ENCODE peak calls at places on chromosomes 4 and X, in four cellular contexts. One of them, this sample, is unnamed. For H3K36me3 and H3K27me3, the result is how much of the 10 kb centered on the place peaks cover.

GRCh38 chr4:101418055-101418454 is 70.7 kb upstream of the PPP3CA start:
- DNase-seq in tibial nerve: no peak
- DNase-seq in psoas muscle: no peak
- DNase-seq in HCT116: no peak
- DNase-seq in this sample: no peak

GRCh38 chr4:145101091-145101490 is 3.0 kb downstream of the ABCE1 start:
- DNase-seq in tibial nerve: no peak
- DNase-seq in psoas muscle: no peak
- DNase-seq in HCT116: no peak
- DNase-seq in this sample: no peak

GRCh38 chr4:87995435-87995834 is 12.0 kb upstream of the PKD2 start:
- DNase-seq in tibial nerve: no peak
- DNase-seq in psoas muscle: no peak
- DNase-seq in HCT116: no peak
- DNase-seq in this sample: no peak

GRCh38 chr4:2761035-2761923 is 5.1 kb upstream of the TNIP2 start:
- DNase-seq in tibial nerve: no peak
- DNase-seq in psoas muscle: peak
- DNase-seq in HCT116: no peak
- DNase-seq in this sample: no peak

GRCh38 chr4:135601351-135601750 is 1399.8 kb upstream of the PABPC4L start:
- DNase-seq in tibial nerve: no peak
- DNase-seq in psoas muscle: no peak
- DNase-seq in HCT116: no peak
- DNase-seq in this sample: no peak

GRCh38 chr4:26860922-26861433 is 337 bp downstream of the STIM2 start:
- DNase-seq in tibial nerve: no peak
- DNase-seq in psoas muscle: peak
- DNase-seq in HCT116: no peak
- DNase-seq in this sample: no peak

GRCh38 chr4:123599920-123600394 is 203.4 kb downstream of the SPRY1 start:
- DNase-seq in tibial nerve: peak
- DNase-seq in psoas muscle: peak
- DNase-seq in HCT116: no peak
- DNase-seq in this sample: no peak

GRCh38 chrX:46268429-46268828 is 276.8 kb downstream of the ZNF674 start:
- DNase-seq in tibial nerve: no peak
- DNase-seq in psoas muscle: no peak
- DNase-seq in HCT116: peak
- DNase-seq in this sample: peak

GRCh38 chr4:88672987-88673386 is 24.6 kb downstream of the NAP1L5 start:
- DNase-seq in tibial nerve: no peak
- DNase-seq in psoas muscle: no peak
- DNase-seq in HCT116: no peak
- DNase-seq in this sample: no peak

GRCh38 chr4:18938343-18939109 is 917.0 kb upstream of the LCORL start:
- DNase-seq in tibial nerve: no peak
- DNase-seq in psoas muscle: no peak
- DNase-seq in HCT116: no peak
- DNase-seq in this sample: peak

GRCh38 chrX:140664939-140665338 is 44.6 kb upstream of the LINC00632 start:
- DNase-seq in tibial nerve: no peak
- DNase-seq in psoas muscle: no peak
- DNase-seq in HCT116: no peak
- DNase-seq in this sample: no peak

GRCh38 chrX:118226060-118226428 is 109.4 kb upstream of the KLHL13 start:
- DNase-seq in tibial nerve: no peak
- DNase-seq in psoas muscle: no peak
- DNase-seq in HCT116: no peak
- DNase-seq in this sample: no peak

GRCh38 chr4:10109995-10110670 is 6.5 kb downstream of the WDR1 start:
- DNase-seq in tibial nerve: no peak
- DNase-seq in psoas muscle: no peak
- DNase-seq in HCT116: no peak
- DNase-seq in this sample: no peak

GRCh38 chr4:10107111-10108091 is 9.2 kb downstream of the WDR1 start:
- DNase-seq in tibial nerve: no peak
- DNase-seq in psoas muscle: no peak
- DNase-seq in HCT116: no peak
- DNase-seq in this sample: no peak

GRCh38 chr4:10111067-10111801 is 5.4 kb downstream of the WDR1 start:
- DNase-seq in tibial nerve: no peak
- DNase-seq in psoas muscle: no peak
- DNase-seq in HCT116: no peak
- DNase-seq in this sample: no peak

GRCh38 chr4:10108391-10108790 is 8.2 kb downstream of the WDR1 start:
- DNase-seq in tibial nerve: no peak
- DNase-seq in psoas muscle: no peak
- DNase-seq in HCT116: no peak
- DNase-seq in this sample: no peak

DNA sequence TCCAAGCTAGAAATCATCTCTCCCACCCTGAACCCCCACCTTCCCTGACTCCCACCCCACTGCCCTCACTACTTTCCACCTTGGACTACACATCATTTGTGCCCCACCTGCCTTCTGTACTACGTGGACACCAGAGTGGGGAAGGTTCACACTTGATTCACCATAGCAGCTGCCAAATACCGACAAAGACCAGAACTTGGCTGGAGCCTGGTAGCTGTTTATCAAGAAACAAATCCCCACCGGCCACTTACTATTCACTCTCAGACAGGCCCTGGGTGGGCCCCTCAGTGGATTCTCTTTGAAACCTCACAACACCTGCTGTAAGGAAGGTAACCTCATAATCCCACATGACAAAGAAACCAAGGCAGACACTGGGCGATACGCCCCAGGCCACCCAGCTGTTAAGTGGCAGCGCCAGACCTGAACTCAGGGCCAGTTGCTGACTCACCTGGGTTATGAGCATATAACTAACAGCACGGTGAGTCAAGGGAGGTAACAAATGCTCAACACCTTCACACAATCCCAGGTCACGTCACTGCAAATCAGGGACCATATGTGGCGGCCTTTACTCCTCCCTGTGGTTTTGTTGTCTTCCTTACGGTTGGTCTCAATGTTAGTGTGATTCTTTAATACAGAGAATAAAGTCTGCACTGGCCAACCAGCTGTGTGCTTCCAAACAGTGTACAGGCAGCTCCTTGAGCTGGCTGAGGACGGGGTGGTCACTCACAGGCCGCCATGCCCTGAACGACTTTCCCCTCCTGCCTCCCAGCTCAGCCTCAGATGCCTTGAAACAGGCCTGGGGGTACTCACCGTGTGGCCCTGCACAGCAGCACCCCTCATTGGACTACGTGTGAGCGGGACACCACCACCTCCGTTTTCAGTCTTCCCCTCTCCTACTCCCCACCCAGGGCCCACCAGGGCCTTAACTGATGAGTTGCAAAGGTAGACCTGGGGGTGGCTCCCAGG is 7.5 kb downstream of the WDR1 start:
- DNase-seq in tibial nerve: no peak
- DNase-seq in psoas muscle: no peak
- DNase-seq in HCT116: no peak
- DNase-seq in this sample: no peak
- H3K36me3 ChIP-seq in tibial nerve: under half
- H3K36me3 ChIP-seq in psoas muscle: under half
- H3K36me3 ChIP-seq in HCT116: under half
- H3K36me3 ChIP-seq in this sample: under half

GRCh38 chr4:153433753-153434105 is 32.4 kb upstream of the TMEM131L start:
- DNase-seq in tibial nerve: no peak
- DNase-seq in psoas muscle: no peak
- DNase-seq in HCT116: no peak
- DNase-seq in this sample: no peak
- H3K4me3 ChIP-seq in tibial nerve: no peak
- H3K4me3 ChIP-seq in psoas muscle: no peak
- H3K4me3 ChIP-seq in HCT116: no peak
- H3K4me3 ChIP-seq in this sample: no peak

GRCh38 chr4:6114181-6114580 is 86.2 kb downstream of the JAKMIP1 start:
- DNase-seq in tibial nerve: no peak
- DNase-seq in psoas muscle: no peak
- DNase-seq in HCT116: no peak
- DNase-seq in this sample: no peak

GRCh38 chr4:6113641-6114040 is 86.7 kb downstream of the JAKMIP1 start:
- DNase-seq in tibial nerve: no peak
- DNase-seq in psoas muscle: no peak
- DNase-seq in HCT116: no peak
- DNase-seq in this sample: no peak

GRCh38 chr4:6114601-6115000 is 85.7 kb downstream of the JAKMIP1 start:
- DNase-seq in tibial nerve: no peak
- DNase-seq in psoas muscle: no peak
- DNase-seq in HCT116: no peak
- DNase-seq in this sample: no peak

GRCh38 chr4:6111354-6111930 is 88.9 kb downstream of the JAKMIP1 start:
- DNase-seq in tibial nerve: no peak
- DNase-seq in psoas muscle: no peak
- DNase-seq in HCT116: no peak
- DNase-seq in this sample: no peak

GRCh38 chr4:6112606-6113290 is 87.6 kb downstream of the JAKMIP1 start:
- DNase-seq in tibial nerve: no peak
- DNase-seq in psoas muscle: no peak
- DNase-seq in HCT116: no peak
- DNase-seq in this sample: no peak
- H3K27me3 ChIP-seq in tibial nerve: under half
- H3K27me3 ChIP-seq in psoas muscle: under half
- H3K27me3 ChIP-seq in HCT116: under half
- H3K27me3 ChIP-seq in this sample: under half

DNA sequence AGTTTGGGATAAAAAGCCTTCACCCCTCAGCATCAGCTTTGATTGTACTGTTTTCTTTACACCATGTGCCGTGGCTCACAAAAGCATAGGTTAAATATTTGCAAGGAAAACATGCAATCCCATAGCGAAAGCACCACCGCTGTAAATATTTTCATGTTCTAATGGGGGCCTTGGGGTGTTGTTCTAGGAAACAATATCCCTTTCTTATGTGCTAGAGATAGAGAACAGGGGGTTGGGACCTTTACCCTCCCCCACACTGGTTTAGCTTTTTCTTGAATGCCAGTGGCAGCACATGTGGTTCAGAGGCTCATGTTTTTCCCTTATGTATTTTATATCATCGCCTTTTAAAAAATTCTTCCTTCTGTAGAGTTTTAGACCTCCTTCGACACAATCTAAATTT is 422.7 kb upstream of the TENM3 start:
- DNase-seq in tibial nerve: no peak
- DNase-seq in psoas muscle: no peak
- DNase-seq in HCT116: no peak
- DNase-seq in this sample: no peak
- H3K36me3 ChIP-seq in tibial nerve: under half
- H3K36me3 ChIP-seq in psoas muscle: under half
- H3K36me3 ChIP-seq in HCT116: under half
- H3K36me3 ChIP-seq in this sample: under half

GRCh38 chr4:168641811-168642140 is 144.9 kb downstream of the PALLD start:
- DNase-seq in tibial nerve: no peak
- DNase-seq in psoas muscle: no peak
- DNase-seq in HCT116: no peak
- DNase-seq in this sample: no peak
- H3K4me3 ChIP-seq in tibial nerve: no peak
- H3K4me3 ChIP-seq in psoas muscle: no peak
- H3K4me3 ChIP-seq in HCT116: peak
- H3K4me3 ChIP-seq in this sample: no peak

DNA sequence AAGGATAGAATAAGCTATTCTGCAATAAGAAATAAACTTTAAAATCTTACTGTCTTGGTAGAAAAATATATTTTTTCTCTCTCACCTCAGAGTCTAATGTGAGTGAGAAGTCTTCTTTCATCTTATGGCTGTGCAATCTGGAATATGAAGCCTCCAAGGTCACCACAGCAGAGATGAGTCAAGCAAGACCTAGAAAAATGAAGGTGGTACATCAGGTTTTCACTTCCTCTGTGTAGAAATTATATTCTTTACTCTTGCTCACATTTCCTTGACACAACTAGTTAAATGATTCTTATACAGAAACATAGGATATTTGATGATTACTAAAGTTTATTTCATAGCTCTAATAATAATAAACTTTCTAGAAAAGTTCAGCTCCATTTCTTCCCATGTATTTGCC is 211.4 kb downstream of the CXXC4 start:
- DNase-seq in tibial nerve: no peak
- DNase-seq in psoas muscle: no peak
- DNase-seq in HCT116: no peak
- DNase-seq in this sample: no peak
- H3K27me3 ChIP-seq in tibial nerve: under half
- H3K27me3 ChIP-seq in psoas muscle: under half
- H3K27me3 ChIP-seq in HCT116: under half
- H3K27me3 ChIP-seq in this sample: under half

GRCh38 chr4:78779280-78779679 is 3.1 kb downstream of the BMP2K start:
- DNase-seq in tibial nerve: no peak
- DNase-seq in psoas muscle: no peak
- DNase-seq in HCT116: no peak
- DNase-seq in this sample: no peak

GRCh38 chr4:78778530-78778929 is 2.4 kb downstream of the BMP2K start:
- DNase-seq in tibial nerve: no peak
- DNase-seq in psoas muscle: no peak
- DNase-seq in HCT116: no peak
- DNase-seq in this sample: no peak

GRCh38 chr4:78781925-78782324 is 5.8 kb downstream of the BMP2K start:
- DNase-seq in tibial nerve: no peak
- DNase-seq in psoas muscle: no peak
- DNase-seq in HCT116: no peak
- DNase-seq in this sample: no peak

GRCh38 chr4:78780093-78780492 is 3.9 kb downstream of the BMP2K start:
- DNase-seq in tibial nerve: no peak
- DNase-seq in psoas muscle: no peak
- DNase-seq in HCT116: no peak
- DNase-seq in this sample: no peak

GRCh38 chr4:78781086-78781630 is 5.0 kb downstream of the BMP2K start:
- DNase-seq in tibial nerve: no peak
- DNase-seq in psoas muscle: no peak
- DNase-seq in HCT116: no peak
- DNase-seq in this sample: no peak
- H3K36me3 ChIP-seq in tibial nerve: under half
- H3K36me3 ChIP-seq in psoas muscle: under half
- H3K36me3 ChIP-seq in HCT116: under half
- H3K36me3 ChIP-seq in this sample: under half

GRCh38 chr4:85776579-85776978 is 301.6 kb downstream of the ARHGAP24 start:
- DNase-seq in tibial nerve: no peak
- DNase-seq in psoas muscle: no peak
- DNase-seq in HCT116: peak
- DNase-seq in this sample: peak

GRCh38 chr4:85779165-85779564 is 304.2 kb downstream of the ARHGAP24 start:
- DNase-seq in tibial nerve: no peak
- DNase-seq in psoas muscle: no peak
- DNase-seq in HCT116: no peak
- DNase-seq in this sample: no peak

GRCh38 chr4:85777908-85778808 is 303.2 kb downstream of the ARHGAP24 start:
- DNase-seq in tibial nerve: no peak
- DNase-seq in psoas muscle: no peak
- DNase-seq in HCT116: no peak
- DNase-seq in this sample: no peak

GRCh38 chr4:85780664-85781063 is 305.7 kb downstream of the ARHGAP24 start:
- DNase-seq in tibial nerve: no peak
- DNase-seq in psoas muscle: no peak
- DNase-seq in HCT116: no peak
- DNase-seq in this sample: no peak

DNA sequence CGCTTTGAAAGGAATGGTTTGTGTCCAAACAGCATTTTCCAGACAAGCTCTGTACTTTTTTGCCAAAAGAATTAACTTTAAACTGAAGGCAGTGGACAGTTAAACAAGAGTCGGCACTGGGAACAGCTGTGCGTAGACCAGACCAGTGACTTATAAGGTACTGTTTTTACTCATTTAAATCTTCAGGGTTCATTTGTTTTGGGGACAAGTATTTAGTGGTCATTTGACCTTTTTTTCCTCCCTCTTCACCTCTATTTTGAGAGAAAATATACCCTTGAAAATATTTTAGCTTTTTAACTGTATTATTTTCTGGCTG is 303.8 kb downstream of the ARHGAP24 start:
- DNase-seq in tibial nerve: no peak
- DNase-seq in psoas muscle: no peak
- DNase-seq in HCT116: no peak
- DNase-seq in this sample: no peak
- H3K4me3 ChIP-seq in tibial nerve: no peak
- H3K4me3 ChIP-seq in psoas muscle: peak
- H3K4me3 ChIP-seq in HCT116: no peak
- H3K4me3 ChIP-seq in this sample: peak

This sample was measured in kidney epithelial cell.